ENCODE peak calls at places on chromosome 15, in seven cellular contexts. E is nephron progenitor cell, H is left lung, C is AG20443, A is cerebellum, Z is right lobe of liver, D is astrocyte of the spinal cord. N is an unnamed sample.

GRCh38 chr15:72229076-72229946 is 1.7 kb downstream of the PKM start:
- DNase-seq in H (no peak), E (peak; percentile 25), Z (no peak), C (no peak), D (no peak), A (no peak), N (peak; percentile 41)

GRCh38 chr15:64430000-64430735 is 30.2 kb upstream of the ZNF609 start:
- DNase-seq in C (peak; percentile 79), Z (no peak), A (no peak), H (no peak), D (peak; percentile 95), E (no peak), N (peak; percentile 84)

GRCh38 chr15:69056365-69056764 is 41.9 kb downstream of the NOX5 start:
- DNase-seq in Z (no peak), E (no peak), D (no peak), A (no peak), C (no peak), H (no peak), N (no peak)

GRCh38 chr15:65666257-65666656 is 44.5 kb downstream of the SLC24A1 start:
- DNase-seq in C (no peak), E (no peak), A (no peak), H (no peak), D (peak; percentile 63), Z (no peak), N (no peak)

GRCh38 chr15:79849789-79850188 is 47.0 kb downstream of the MTHFS start:
- DNase-seq in H (no peak), Z (no peak), A (peak; percentile 71), C (peak; percentile 68), D (peak; percentile 50), E (peak; percentile 37), N (peak; percentile 63)

GRCh38 chr15:87287156-87287555 is 969.4 kb downstream of the NTRK3 start:
- DNase-seq in D (peak; percentile 83), A (no peak), E (no peak), C (peak; percentile 68), Z (no peak), H (no peak), N (peak; percentile 43)

GRCh38 chr15:88699861-88700260 is 61.0 kb downstream of the ISG20 start:
- DNase-seq in H (no peak), C (no peak), E (no peak), D (no peak), Z (no peak), A (no peak), N (no peak)

GRCh38 chr15:31463521-31464102 is 137.0 kb downstream of the KLF13 start:
- DNase-seq in H (no peak), E (no peak), D (no peak), Z (no peak), A (no peak), C (no peak), N (no peak)

GRCh38 chr15:84819791-84820190 is 2.6 kb downstream of the ALPK3 start:
- DNase-seq in D (no peak), A (no peak), E (no peak), Z (no peak), C (no peak), H (no peak), N (no peak)

GRCh38 chr15:80526556-80527340 is 122.6 kb downstream of the ARNT2 start:
- DNase-seq in Z (no peak), A (peak; percentile 23), C (peak; percentile 92), E (no peak), D (peak; percentile 79), H (no peak), N (peak; percentile 87)

GRCh38 chr15:75230524-75231371 is 27.4 kb upstream of the GOLGA6C start:
- DNase-seq in E (no peak), H (peak; percentile 26), C (no peak), D (no peak), A (no peak), Z (peak; percentile 32), N (no peak)

GRCh38 chr15:80999623-81000036 is 1.1 kb upstream of the TLNRD1 start:
- DNase-seq in C (no peak), A (no peak), E (no peak), D (no peak), H (peak; percentile 51), Z (no peak), N (no peak)

GRCh38 chr15:79091204-79091867 is 756 bp upstream of the RASGRF1 start:
- DNase-seq in D (peak; percentile 5), H (no peak), A (peak; percentile 82), Z (no peak), E (peak; percentile 59), C (peak; percentile 45), N (peak; percentile 31)

GRCh38 chr15:78350058-78350457 is 9.9 kb downstream of the CRABP1 start:
- DNase-seq in H (no peak), C (no peak), E (no peak), Z (no peak), A (no peak), D (no peak), N (no peak)

GRCh38 chr15:20340931-20341661 is 200.5 kb downstream of the GOLGA6L6 start:
- DNase-seq in A (no peak), C (peak; percentile 53), D (peak; percentile 34), E (peak; percentile 55), H (no peak), Z (peak; percentile 97), N (peak; percentile 37)

GRCh38 chr15:97978408-97979130 is 18.1 kb downstream of the ARRDC4 start:
- DNase-seq in A (no peak), E (no peak), D (peak; percentile 12), Z (peak; percentile 89), C (peak; percentile 43), H (no peak), N (peak; percentile 91)

GRCh38 chr15:52290329-52290728 is 5.3 kb downstream of the MYO5C start:
- DNase-seq in E (no peak), H (no peak), D (no peak), Z (no peak), C (no peak), A (no peak), N (no peak)

GRCh38 chr15:70149667-70150404 is 52.1 kb upstream of the TLE3 start:
- DNase-seq in D (peak; percentile 50), Z (no peak), E (no peak), C (no peak), A (no peak), H (no peak), N (peak; percentile 48)

GRCh38 chr15:62432702-62433398 is 267.8 kb upstream of the C2CD4B start:
- DNase-seq in E (no peak), D (no peak), A (no peak), Z (no peak), H (no peak), C (peak; percentile 24), N (no peak)

GRCh38 chr15:31397851-31398661 is 71.4 kb downstream of the KLF13 start:
- DNase-seq in H (no peak), C (no peak), Z (no peak), E (no peak), A (no peak), D (no peak), N (no peak)

GRCh38 chr15:85689729-85690128 is 105.0 kb downstream of the KLHL25 start:
- DNase-seq in A (no peak), Z (no peak), H (peak; percentile 55), D (peak; percentile 71), C (peak; percentile 67), E (peak; percentile 33), N (peak; percentile 72)

GRCh38 chr15:83436513-83437158 is 10.5 kb upstream of the SH3GL3 start:
- DNase-seq in Z (no peak), C (peak; percentile 67), D (peak; percentile 68), H (no peak), A (no peak), E (no peak), N (peak; percentile 76)

GRCh38 chr15:98753726-98754125 is 105.4 kb downstream of the IGF1R start:
- DNase-seq in D (peak; percentile 24), Z (no peak), A (no peak), C (peak; percentile 20), E (no peak), H (no peak), N (no peak)

GRCh38 chr15:20344601-20345400 is 196.8 kb downstream of the GOLGA6L6 start:
- DNase-seq in D (no peak), Z (no peak), E (no peak), C (peak; percentile 16), A (no peak), H (no peak), N (no peak)

GRCh38 chr15:81275711-81276417 is 48.1 kb downstream of the STARD5 start:
- DNase-seq in A (no peak), C (peak; percentile 31), H (no peak), E (no peak), D (no peak), Z (no peak), N (peak; percentile 13)

GRCh38 chr15:98785796-98786581 is 137.7 kb downstream of the IGF1R start:
- DNase-seq in D (no peak), Z (no peak), A (no peak), C (no peak), E (peak; percentile 47), H (no peak), N (no peak)

GRCh38 chr15:90708516-90708915 is 8.6 kb upstream of the BLM start:
- DNase-seq in Z (no peak), D (no peak), H (no peak), A (no peak), E (no peak), C (no peak), N (peak; percentile 17)

GRCh38 chr15:74025436-74025835 is 30.9 kb downstream of the PML start:
- DNase-seq in Z (no peak), H (no peak), C (no peak), D (no peak), A (no peak), E (no peak), N (no peak)